ENCODE peak calls at places on chromosomes 5 and 9, in eight cellular contexts. One of them, this sample, is unnamed.

GRCh38 chr5:153630546-153630945 is 140.1 kb downstream of the GRIA1 start:
- ATAC-seq in HepG2: no peak
- ATAC-seq in gastrocnemius medialis: no peak
- ATAC-seq in heart left ventricle: no peak
- ATAC-seq in A549: no peak
- ATAC-seq in right lobe of liver: no peak
- ATAC-seq in K562: no peak
- ATAC-seq in body of pancreas: no peak
- ATAC-seq in this sample: no peak

GRCh38 chr5:96374653-96375052 is 58.4 kb downstream of the PCSK1 start:
- ATAC-seq in HepG2: no peak
- ATAC-seq in gastrocnemius medialis: no peak
- ATAC-seq in heart left ventricle: no peak
- ATAC-seq in A549: no peak
- ATAC-seq in right lobe of liver: no peak
- ATAC-seq in K562: no peak
- ATAC-seq in body of pancreas: no peak
- ATAC-seq in this sample: no peak

GRCh38 chr9:34652608-34653007 is 623 bp downstream of the IL11RA start:
- ATAC-seq in HepG2: no peak
- ATAC-seq in gastrocnemius medialis: peak; percentile 12
- ATAC-seq in heart left ventricle: no peak
- ATAC-seq in A549: peak; percentile 4
- ATAC-seq in right lobe of liver: no peak
- ATAC-seq in K562: peak; percentile 6
- ATAC-seq in body of pancreas: no peak
- ATAC-seq in this sample: no peak

GRCh38 chr9:72635197-72635596 is 113.8 kb downstream of the TMC1 start:
- ATAC-seq in HepG2: no peak
- ATAC-seq in gastrocnemius medialis: no peak
- ATAC-seq in heart left ventricle: no peak
- ATAC-seq in A549: no peak
- ATAC-seq in right lobe of liver: no peak
- ATAC-seq in K562: no peak
- ATAC-seq in body of pancreas: no peak
- ATAC-seq in this sample: no peak

GRCh38 chr9:36487482-36488321 is 85.0 kb upstream of the MELK start:
- ATAC-seq in HepG2: peak; percentile 98
- ATAC-seq in gastrocnemius medialis: peak; percentile 80
- ATAC-seq in heart left ventricle: peak; percentile 96
- ATAC-seq in A549: peak; percentile 99
- ATAC-seq in right lobe of liver: peak; percentile 99
- ATAC-seq in K562: peak; percentile 98
- ATAC-seq in body of pancreas: peak; percentile 95
- ATAC-seq in this sample: peak; percentile 98

GRCh38 chr9:19465571-19466267 is 56.9 kb downstream of the ACER2 start:
- ATAC-seq in HepG2: no peak
- ATAC-seq in gastrocnemius medialis: no peak
- ATAC-seq in heart left ventricle: no peak
- ATAC-seq in A549: no peak
- ATAC-seq in right lobe of liver: no peak
- ATAC-seq in K562: no peak
- ATAC-seq in body of pancreas: no peak
- ATAC-seq in this sample: no peak

GRCh38 chr5:95845401-95845800 is 22.9 kb upstream of the GLRX start:
- ATAC-seq in HepG2: no peak
- ATAC-seq in gastrocnemius medialis: no peak
- ATAC-seq in heart left ventricle: no peak
- ATAC-seq in A549: no peak
- ATAC-seq in right lobe of liver: no peak
- ATAC-seq in K562: no peak
- ATAC-seq in body of pancreas: no peak
- ATAC-seq in this sample: no peak

GRCh38 chr5:71740015-71740753 is 21.1 kb downstream of the CARTPT start:
- ATAC-seq in HepG2: no peak
- ATAC-seq in gastrocnemius medialis: no peak
- ATAC-seq in heart left ventricle: no peak
- ATAC-seq in A549: no peak
- ATAC-seq in right lobe of liver: no peak
- ATAC-seq in K562: no peak
- ATAC-seq in body of pancreas: no peak
- ATAC-seq in this sample: no peak

GRCh38 chr9:29241320-29241719 is 1668.0 kb upstream of the C9orf72 start:
- ATAC-seq in HepG2: no peak
- ATAC-seq in gastrocnemius medialis: no peak
- ATAC-seq in heart left ventricle: no peak
- ATAC-seq in A549: no peak
- ATAC-seq in right lobe of liver: no peak
- ATAC-seq in K562: no peak
- ATAC-seq in body of pancreas: no peak
- ATAC-seq in this sample: no peak

GRCh38 chr5:79924936-79925893 is 65.8 kb downstream of the MTX3 start:
- ATAC-seq in HepG2: peak; percentile 70
- ATAC-seq in gastrocnemius medialis: no peak
- ATAC-seq in heart left ventricle: no peak
- ATAC-seq in A549: peak; percentile 64
- ATAC-seq in right lobe of liver: no peak
- ATAC-seq in K562: no peak
- ATAC-seq in body of pancreas: no peak
- ATAC-seq in this sample: no peak

GRCh38 chr5:19927170-19927569 is 60.8 kb downstream of the CDH18 start:
- ATAC-seq in HepG2: no peak
- ATAC-seq in gastrocnemius medialis: no peak
- ATAC-seq in heart left ventricle: no peak
- ATAC-seq in A549: no peak
- ATAC-seq in right lobe of liver: no peak
- ATAC-seq in K562: no peak
- ATAC-seq in body of pancreas: no peak
- ATAC-seq in this sample: no peak

GRCh38 chr5:37720550-37720952 is 119.3 kb downstream of the GDNF start:
- ATAC-seq in HepG2: no peak
- ATAC-seq in gastrocnemius medialis: no peak
- ATAC-seq in heart left ventricle: no peak
- ATAC-seq in A549: no peak
- ATAC-seq in right lobe of liver: no peak
- ATAC-seq in K562: no peak
- ATAC-seq in body of pancreas: no peak
- ATAC-seq in this sample: no peak
- H3K4me1 ChIP-seq in HepG2: peaks cover 50% of the 10 kb centered on the region
- H3K4me1 ChIP-seq in gastrocnemius medialis: no peaks in the 10 kb centered on the region
- H3K4me1 ChIP-seq in heart left ventricle: peaks cover 17% of the 10 kb centered on the region
- H3K4me1 ChIP-seq in A549: peaks cover 30% of the 10 kb centered on the region
- H3K4me1 ChIP-seq in right lobe of liver: no peaks in the 10 kb centered on the region
- H3K4me1 ChIP-seq in K562: no peaks in the 10 kb centered on the region
- H3K4me1 ChIP-seq in body of pancreas: peaks cover 18% of the 10 kb centered on the region
- H3K4me1 ChIP-seq in this sample: peaks cover 4% of the 10 kb centered on the region

GRCh38 chr9:124199474-124199873 is 58.3 kb upstream of the NEK6 start:
- ATAC-seq in HepG2: no peak
- ATAC-seq in gastrocnemius medialis: no peak
- ATAC-seq in heart left ventricle: no peak
- ATAC-seq in A549: no peak
- ATAC-seq in right lobe of liver: no peak
- ATAC-seq in K562: no peak
- ATAC-seq in body of pancreas: no peak
- ATAC-seq in this sample: no peak

GRCh38 chr9:124203818-124204217 is 53.9 kb upstream of the NEK6 start:
- ATAC-seq in HepG2: no peak
- ATAC-seq in gastrocnemius medialis: no peak
- ATAC-seq in heart left ventricle: no peak
- ATAC-seq in A549: no peak
- ATAC-seq in right lobe of liver: no peak
- ATAC-seq in K562: no peak
- ATAC-seq in body of pancreas: no peak
- ATAC-seq in this sample: no peak

GRCh38 chr9:124205686-124206352 is 51.9 kb upstream of the NEK6 start:
- ATAC-seq in HepG2: no peak
- ATAC-seq in gastrocnemius medialis: no peak
- ATAC-seq in heart left ventricle: no peak
- ATAC-seq in A549: no peak
- ATAC-seq in right lobe of liver: no peak
- ATAC-seq in K562: no peak
- ATAC-seq in body of pancreas: no peak
- ATAC-seq in this sample: no peak

GRCh38 chr9:124198948-124199347 is 58.8 kb upstream of the NEK6 start:
- ATAC-seq in HepG2: no peak
- ATAC-seq in gastrocnemius medialis: no peak
- ATAC-seq in heart left ventricle: no peak
- ATAC-seq in A549: no peak
- ATAC-seq in right lobe of liver: no peak
- ATAC-seq in K562: no peak
- ATAC-seq in body of pancreas: no peak
- ATAC-seq in this sample: no peak

DNA sequence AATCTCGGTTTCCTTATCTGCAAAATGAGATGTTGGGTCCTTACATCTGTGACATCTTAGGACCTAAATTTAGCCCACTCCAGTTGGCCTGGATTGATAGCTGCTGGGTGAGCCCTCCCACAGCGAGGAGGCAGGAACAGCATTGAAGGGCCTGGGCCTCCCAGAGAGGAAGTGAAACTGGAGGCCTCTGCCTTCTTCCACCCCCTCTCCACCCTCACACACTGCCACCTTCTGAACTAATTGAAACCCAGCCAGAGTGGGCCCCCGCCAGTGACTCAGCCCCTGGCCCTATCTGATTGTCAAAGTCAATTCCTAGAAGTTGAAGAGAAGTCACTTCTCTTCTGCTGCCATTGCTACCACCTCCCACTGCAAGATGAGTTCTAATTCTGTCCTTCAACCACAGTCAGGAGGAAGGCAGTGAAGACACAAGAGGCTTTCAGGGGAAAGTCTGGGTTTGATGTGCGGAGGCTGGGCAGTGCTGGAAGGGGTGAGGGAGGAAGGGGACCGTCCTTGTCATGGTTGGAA is 55.2 kb upstream of the NEK6 start:
- ATAC-seq in HepG2: peak; percentile 59
- ATAC-seq in gastrocnemius medialis: no peak
- ATAC-seq in heart left ventricle: peak; percentile 47
- ATAC-seq in A549: no peak
- ATAC-seq in right lobe of liver: peak; percentile 78
- ATAC-seq in K562: peak; percentile 99
- ATAC-seq in body of pancreas: no peak
- ATAC-seq in this sample: peak; percentile 58
- TF ChIP-seq POLR2A in HepG2: no peak
- TF ChIP-seq POLR2A in gastrocnemius medialis: no peak
- TF ChIP-seq POLR2A in heart left ventricle: no peak
- TF ChIP-seq POLR2A in A549: no peak
- TF ChIP-seq POLR2A in right lobe of liver: no peak
- TF ChIP-seq POLR2A in K562: no peak
- TF ChIP-seq POLR2A in body of pancreas: no peak
- TF ChIP-seq POLR2A in this sample: no peak

GRCh38 chr9:69919461-69920061 is 98.9 kb downstream of the CFAP95 start:
- ATAC-seq in HepG2: peak; percentile 89
- ATAC-seq in gastrocnemius medialis: peak; percentile 75
- ATAC-seq in heart left ventricle: peak; percentile 44
- ATAC-seq in A549: peak; percentile 97
- ATAC-seq in right lobe of liver: peak; percentile 90
- ATAC-seq in K562: peak; percentile 83
- ATAC-seq in body of pancreas: peak; percentile 74
- ATAC-seq in this sample: peak; percentile 61

GRCh38 chr9:69923972-69924371 is 103.4 kb downstream of the CFAP95 start:
- ATAC-seq in HepG2: no peak
- ATAC-seq in gastrocnemius medialis: no peak
- ATAC-seq in heart left ventricle: no peak
- ATAC-seq in A549: no peak
- ATAC-seq in right lobe of liver: no peak
- ATAC-seq in K562: no peak
- ATAC-seq in body of pancreas: no peak
- ATAC-seq in this sample: no peak

GRCh38 chr9:69931340-69931739 is 110.7 kb downstream of the CFAP95 start:
- ATAC-seq in HepG2: no peak
- ATAC-seq in gastrocnemius medialis: no peak
- ATAC-seq in heart left ventricle: no peak
- ATAC-seq in A549: peak; percentile 57
- ATAC-seq in right lobe of liver: no peak
- ATAC-seq in K562: no peak
- ATAC-seq in body of pancreas: no peak
- ATAC-seq in this sample: no peak

GRCh38 chr9:69922646-69923045 is 102.0 kb downstream of the CFAP95 start:
- ATAC-seq in HepG2: no peak
- ATAC-seq in gastrocnemius medialis: no peak
- ATAC-seq in heart left ventricle: no peak
- ATAC-seq in A549: no peak
- ATAC-seq in right lobe of liver: no peak
- ATAC-seq in K562: no peak
- ATAC-seq in body of pancreas: no peak
- ATAC-seq in this sample: no peak

DNA sequence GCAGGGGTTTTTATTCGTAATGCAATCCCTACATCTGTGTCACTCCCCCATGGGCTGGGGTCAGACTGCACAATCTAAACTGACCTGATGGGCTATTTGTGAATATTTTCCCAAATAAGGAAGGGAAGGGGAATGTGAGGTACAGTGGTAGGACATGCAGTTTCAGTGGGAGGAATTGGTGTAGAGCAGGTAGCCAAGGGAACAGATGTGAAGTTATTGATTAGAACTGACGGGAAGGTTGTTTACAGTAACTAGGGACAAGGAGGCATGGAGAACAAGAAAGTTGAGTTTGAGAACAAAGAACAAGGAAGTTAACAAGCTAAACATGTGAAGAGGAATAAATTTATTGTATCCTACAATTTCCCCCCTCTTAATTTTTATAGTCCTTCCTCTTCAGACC is 104.8 kb downstream of the CFAP95 start:
- ATAC-seq in HepG2: no peak
- ATAC-seq in gastrocnemius medialis: no peak
- ATAC-seq in heart left ventricle: no peak
- ATAC-seq in A549: no peak
- ATAC-seq in right lobe of liver: no peak
- ATAC-seq in K562: no peak
- ATAC-seq in body of pancreas: peak; percentile 96
- ATAC-seq in this sample: no peak
- H3K4me1 ChIP-seq in HepG2: no peaks in the 10 kb centered on the region
- H3K4me1 ChIP-seq in gastrocnemius medialis: no peaks in the 10 kb centered on the region
- H3K4me1 ChIP-seq in heart left ventricle: no peaks in the 10 kb centered on the region
- H3K4me1 ChIP-seq in A549: no peaks in the 10 kb centered on the region
- H3K4me1 ChIP-seq in right lobe of liver: no peaks in the 10 kb centered on the region
- H3K4me1 ChIP-seq in K562: no peaks in the 10 kb centered on the region
- H3K4me1 ChIP-seq in body of pancreas: no peaks in the 10 kb centered on the region
- H3K4me1 ChIP-seq in this sample: no peaks in the 10 kb centered on the region

DNA sequence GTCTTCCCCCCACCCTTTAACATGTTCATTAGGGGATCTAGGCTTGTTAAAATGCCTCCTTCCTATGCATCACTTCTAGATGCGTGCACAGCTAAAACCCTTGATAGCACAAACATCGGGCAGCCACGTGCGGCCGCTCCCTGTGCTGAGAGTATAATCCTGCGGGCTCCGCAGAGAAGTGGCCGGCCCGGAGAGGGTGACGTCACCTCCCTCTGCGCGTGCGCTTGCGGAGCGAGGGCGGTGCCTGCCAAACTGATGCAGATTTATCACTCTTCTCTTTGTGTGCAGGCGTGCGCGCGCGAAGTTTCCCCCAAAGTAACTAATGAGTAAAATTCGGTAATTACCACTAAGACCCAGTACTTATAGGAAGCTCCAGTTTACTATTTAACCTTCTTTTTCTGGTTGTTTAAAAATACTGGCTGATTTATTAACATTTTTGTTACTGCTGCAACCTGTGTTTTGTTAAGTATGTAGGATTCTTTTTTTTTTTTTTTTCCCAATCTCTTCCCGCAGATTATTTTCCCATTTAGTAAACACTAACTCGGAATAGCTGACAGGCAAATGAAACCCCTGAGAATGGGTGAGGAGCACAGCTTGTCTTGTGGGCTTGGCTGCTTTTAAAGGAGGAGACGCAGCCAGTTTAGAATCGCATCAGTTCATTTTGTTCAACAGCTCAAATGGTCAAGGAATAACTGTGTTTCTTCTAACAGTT is 121.6 kb downstream of the TRIO start:
- ATAC-seq in HepG2: peak; percentile 97
- ATAC-seq in gastrocnemius medialis: peak; percentile 73
- ATAC-seq in heart left ventricle: peak; percentile 89
- ATAC-seq in A549: peak; percentile 84
- ATAC-seq in right lobe of liver: peak; percentile 98
- ATAC-seq in K562: peak; percentile 96
- ATAC-seq in body of pancreas: peak; percentile 99
- ATAC-seq in this sample: peak; percentile 96
- TF ChIP-seq POLR2A in HepG2: peak; percentile 48
- TF ChIP-seq POLR2A in gastrocnemius medialis: peak; percentile 46
- TF ChIP-seq POLR2A in heart left ventricle: no peak
- TF ChIP-seq POLR2A in A549: peak; percentile 52
- TF ChIP-seq POLR2A in right lobe of liver: peak; percentile 50
- TF ChIP-seq POLR2A in K562: peak; percentile 57
- TF ChIP-seq POLR2A in body of pancreas: peak; percentile 31
- TF ChIP-seq POLR2A in this sample: no peak